ENCODE peak calls at places on chromosome 10, in eight cellular contexts. P is DMS153; U is germinal center; Z is C1 segment of cervical spinal cord; A is fibroblast of lung; E is activated T-helper 1 cell treated with anti-CD3 and anti-CD28 coated beads, Interleukin-2, amount 50 U/mL, for 16 hours; L is iris pigment epithelial cell; O is NCI-H2029 treated with DMSO at 0.1 percent for 48 hours. J is an unnamed sample.

GRCh38 chr10:9038146-9038714 is 983.7 kb downstream of the GATA3 start:
- DNase-seq in P (no peak), U (no peak), Z (no peak), A (no peak), E (no peak), L (peak; percentile 36), O (no peak), J (peak; percentile 52)

GRCh38 chr10:104642001-104642270 is 846 bp downstream of the SORCS3 start:
- DNase-seq in P (no peak), U (no peak), Z (no peak), A (no peak), E (no peak), L (no peak), O (no peak), J (no peak)

GRCh38 chr10:110643670-110644597 is at the start of gene RBM20:
- DNase-seq in P (no peak), U (peak; percentile 30), Z (no peak), A (no peak), E (no peak), L (peak; percentile 34), O (no peak), J (peak; percentile 39)

GRCh38 chr10:11382187-11382586 is 229.3 kb downstream of the USP6NL start:
- DNase-seq in P (no peak), U (no peak), Z (no peak), A (no peak), E (no peak), L (no peak), O (no peak), J (no peak)

GRCh38 chr10:5891009-5891408 is 966 bp downstream of the FBH1 start:
- DNase-seq in P (no peak), U (no peak), Z (no peak), A (no peak), E (no peak), L (no peak), O (no peak), J (no peak)

GRCh38 chr10:72044417-72045041 is 43.8 kb downstream of the SPOCK2 start:
- DNase-seq in P (no peak), U (no peak), Z (peak; percentile 92), A (peak; percentile 31), E (no peak), L (no peak), O (no peak), J (no peak)

GRCh38 chr10:62582098-62582705 is 208.0 kb downstream of the ZNF365 start:
- DNase-seq in P (no peak), U (no peak), Z (no peak), A (no peak), E (no peak), L (peak; percentile 73), O (no peak), J (no peak)

GRCh38 chr10:103168436-103168835 is 24.6 kb downstream of the NT5C2 start:
- DNase-seq in P (no peak), U (no peak), Z (no peak), A (peak; percentile 9), E (no peak), L (peak; percentile 87), O (no peak), J (no peak)

GRCh38 chr10:66860376-66860945 is 65.4 kb upstream of the LRRTM3 start:
- DNase-seq in P (no peak), U (no peak), Z (no peak), A (no peak), E (no peak), L (no peak), O (no peak), J (no peak)

J was measured in MG63.